ENCODE peak calls at places on chromosomes 13 and 19, in eight cellular contexts. One of them, this sample, is unnamed.
A peak's percentile ranks its signal among the peaks of the same experiment; 100 is the strongest.

GRCh38 chr13:95660981-95661581 is 15.9 kb upstream of the DNAJC3 start:
- DNase-seq in ovary: no peak
- DNase-seq in hepatocyte: peak; percentile 64
- DNase-seq in body of pancreas: peak; percentile 59
- DNase-seq in fibroblast of lung: peak; percentile 69
- DNase-seq in mammary epithelial cell: peak; percentile 24
- DNase-seq in upper lobe of right lung: no peak
- DNase-seq in transverse colon: no peak
- DNase-seq in this sample: no peak

GRCh38 chr13:30355405-30355741 is 48.0 kb upstream of the KATNAL1 start:
- DNase-seq in fibroblast of lung: no peak
- DNase-seq in transverse colon: no peak
- DNase-seq in body of pancreas: no peak
- DNase-seq in hepatocyte: peak; percentile 37
- DNase-seq in ovary: no peak
- DNase-seq in upper lobe of right lung: peak; percentile 70
- DNase-seq in mammary epithelial cell: no peak
- DNase-seq in this sample: no peak

GRCh38 chr13:44249439-44249838 is 124.2 kb upstream of the SERP2 start:
- DNase-seq in mammary epithelial cell: peak; percentile 37
- DNase-seq in ovary: peak; percentile 70
- DNase-seq in transverse colon: peak; percentile 29
- DNase-seq in upper lobe of right lung: no peak
- DNase-seq in hepatocyte: peak; percentile 49
- DNase-seq in fibroblast of lung: peak; percentile 90
- DNase-seq in body of pancreas: peak; percentile 55
- DNase-seq in this sample: peak; percentile 73

GRCh38 chr13:45396548-45397095 is 21.6 kb downstream of the SLC25A30 start:
- DNase-seq in fibroblast of lung: no peak
- DNase-seq in ovary: no peak
- DNase-seq in upper lobe of right lung: no peak
- DNase-seq in transverse colon: no peak
- DNase-seq in body of pancreas: no peak
- DNase-seq in mammary epithelial cell: no peak
- DNase-seq in hepatocyte: no peak
- DNase-seq in this sample: no peak

GRCh38 chr19:33063356-33064116 is 1.2 kb downstream of the RHPN2 start:
- DNase-seq in ovary: peak; percentile 31
- DNase-seq in transverse colon: peak; percentile 78
- DNase-seq in fibroblast of lung: peak; percentile 33
- DNase-seq in mammary epithelial cell: no peak
- DNase-seq in hepatocyte: peak; percentile 60
- DNase-seq in upper lobe of right lung: no peak
- DNase-seq in body of pancreas: peak; percentile 42
- DNase-seq in this sample: no peak

GRCh38 chr13:26707122-26708006 is 53.2 kb downstream of the GPR12 start:
- DNase-seq in hepatocyte: peak; percentile 78
- DNase-seq in body of pancreas: peak; percentile 38
- DNase-seq in mammary epithelial cell: peak; percentile 44
- DNase-seq in transverse colon: no peak
- DNase-seq in upper lobe of right lung: no peak
- DNase-seq in fibroblast of lung: peak; percentile 46
- DNase-seq in ovary: no peak
- DNase-seq in this sample: no peak

GRCh38 chr13:19606152-19606551 is 27.3 kb upstream of the MPHOSPH8 start:
- DNase-seq in transverse colon: no peak
- DNase-seq in fibroblast of lung: no peak
- DNase-seq in mammary epithelial cell: peak; percentile 82
- DNase-seq in hepatocyte: no peak
- DNase-seq in body of pancreas: no peak
- DNase-seq in upper lobe of right lung: no peak
- DNase-seq in ovary: no peak
- DNase-seq in this sample: no peak

GRCh38 chr13:48594080-48594815 is 59.5 kb upstream of the CYSLTR2 start:
- DNase-seq in mammary epithelial cell: no peak
- DNase-seq in ovary: no peak
- DNase-seq in transverse colon: no peak
- DNase-seq in hepatocyte: no peak
- DNase-seq in body of pancreas: no peak
- DNase-seq in upper lobe of right lung: no peak
- DNase-seq in fibroblast of lung: no peak
- DNase-seq in this sample: no peak

GRCh38 chr19:47589824-47590223 is 16.9 kb upstream of the ZNF541 start:
- DNase-seq in body of pancreas: no peak
- DNase-seq in hepatocyte: no peak
- DNase-seq in upper lobe of right lung: no peak
- DNase-seq in transverse colon: no peak
- DNase-seq in fibroblast of lung: no peak
- DNase-seq in ovary: no peak
- DNase-seq in mammary epithelial cell: no peak
- DNase-seq in this sample: no peak

GRCh38 chr13:78606471-78607408 is 3.4 kb upstream of the POU4F1 start:
- DNase-seq in ovary: no peak
- DNase-seq in transverse colon: no peak
- DNase-seq in upper lobe of right lung: no peak
- DNase-seq in hepatocyte: no peak
- DNase-seq in body of pancreas: no peak
- DNase-seq in mammary epithelial cell: no peak
- DNase-seq in fibroblast of lung: no peak
- DNase-seq in this sample: no peak

GRCh38 chr13:97333983-97334382 is 100.0 kb upstream of the RAP2A start:
- DNase-seq in ovary: no peak
- DNase-seq in body of pancreas: no peak
- DNase-seq in mammary epithelial cell: no peak
- DNase-seq in fibroblast of lung: no peak
- DNase-seq in upper lobe of right lung: no peak
- DNase-seq in transverse colon: no peak
- DNase-seq in hepatocyte: no peak
- DNase-seq in this sample: no peak

GRCh38 chr13:97332725-97333124 is 101.2 kb upstream of the RAP2A start:
- DNase-seq in transverse colon: no peak
- DNase-seq in mammary epithelial cell: no peak
- DNase-seq in body of pancreas: no peak
- DNase-seq in ovary: no peak
- DNase-seq in hepatocyte: no peak
- DNase-seq in fibroblast of lung: no peak
- DNase-seq in upper lobe of right lung: no peak
- DNase-seq in this sample: no peak

GRCh38 chr13:97334690-97335089 is 99.3 kb upstream of the RAP2A start:
- DNase-seq in upper lobe of right lung: no peak
- DNase-seq in ovary: no peak
- DNase-seq in transverse colon: no peak
- DNase-seq in hepatocyte: no peak
- DNase-seq in body of pancreas: no peak
- DNase-seq in mammary epithelial cell: no peak
- DNase-seq in fibroblast of lung: no peak
- DNase-seq in this sample: no peak

GRCh38 chr13:97337985-97338384 is 96.0 kb upstream of the RAP2A start:
- DNase-seq in mammary epithelial cell: no peak
- DNase-seq in fibroblast of lung: no peak
- DNase-seq in body of pancreas: no peak
- DNase-seq in hepatocyte: no peak
- DNase-seq in ovary: no peak
- DNase-seq in upper lobe of right lung: no peak
- DNase-seq in transverse colon: no peak
- DNase-seq in this sample: no peak

DNA sequence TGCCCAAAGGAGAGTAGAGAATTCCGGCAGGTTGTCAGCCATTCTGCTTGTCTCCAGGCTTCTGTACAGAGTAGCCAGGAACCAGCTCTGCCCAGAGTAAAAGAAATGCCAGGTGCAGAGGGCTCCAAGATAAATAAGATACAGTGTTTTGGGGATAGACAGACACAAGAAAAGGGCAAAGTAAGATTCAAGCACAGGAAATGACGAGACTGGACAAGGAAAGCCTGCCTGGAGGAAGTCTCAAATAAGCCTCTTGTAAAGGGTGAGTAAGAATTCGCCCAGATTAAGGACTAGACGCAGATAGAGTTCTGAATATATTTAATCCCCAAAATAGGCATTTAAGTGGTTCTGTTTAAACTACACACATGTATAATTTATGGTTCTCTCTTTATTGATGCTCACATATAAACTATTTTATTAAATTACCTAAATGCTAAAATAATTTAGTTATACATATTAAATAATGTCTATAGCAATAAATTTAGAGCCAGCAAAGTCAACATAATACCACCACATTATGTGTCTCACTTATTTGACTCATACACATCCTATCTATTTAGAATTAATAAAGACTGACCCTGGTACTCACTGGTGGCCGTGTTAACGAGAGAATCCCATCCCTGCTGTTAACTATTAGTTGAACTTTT is 98.4 kb upstream of the RAP2A start:
- DNase-seq in fibroblast of lung: no peak
- DNase-seq in upper lobe of right lung: no peak
- DNase-seq in mammary epithelial cell: no peak
- DNase-seq in hepatocyte: no peak
- DNase-seq in body of pancreas: no peak
- DNase-seq in ovary: no peak
- DNase-seq in transverse colon: no peak
- DNase-seq in this sample: no peak
- H3K4me1 ChIP-seq in fibroblast of lung: peaks cover 6% of the 10 kb centered on the region
- H3K4me1 ChIP-seq in upper lobe of right lung: peaks cover 17% of the 10 kb centered on the region
- H3K4me1 ChIP-seq in mammary epithelial cell: no peaks in the 10 kb centered on the region
- H3K4me1 ChIP-seq in hepatocyte: peaks cover 8% of the 10 kb centered on the region
- H3K4me1 ChIP-seq in body of pancreas: peaks cover 29% of the 10 kb centered on the region
- H3K4me1 ChIP-seq in ovary: peaks cover 12% of the 10 kb centered on the region
- H3K4me1 ChIP-seq in transverse colon: no peaks in the 10 kb centered on the region
- H3K4me1 ChIP-seq in this sample: peaks cover 12% of the 10 kb centered on the region

GRCh38 chr13:71801781-71802180 is 65.2 kb downstream of the DACH1 start:
- DNase-seq in ovary: no peak
- DNase-seq in upper lobe of right lung: no peak
- DNase-seq in hepatocyte: no peak
- DNase-seq in fibroblast of lung: no peak
- DNase-seq in body of pancreas: no peak
- DNase-seq in transverse colon: no peak
- DNase-seq in mammary epithelial cell: no peak
- DNase-seq in this sample: no peak

GRCh38 chr13:71801165-71801564 is 65.8 kb downstream of the DACH1 start:
- DNase-seq in hepatocyte: no peak
- DNase-seq in body of pancreas: no peak
- DNase-seq in ovary: no peak
- DNase-seq in transverse colon: no peak
- DNase-seq in mammary epithelial cell: no peak
- DNase-seq in upper lobe of right lung: no peak
- DNase-seq in fibroblast of lung: no peak
- DNase-seq in this sample: no peak

GRCh38 chr13:71797487-71797886 is 69.5 kb downstream of the DACH1 start:
- DNase-seq in ovary: no peak
- DNase-seq in upper lobe of right lung: no peak
- DNase-seq in fibroblast of lung: no peak
- DNase-seq in transverse colon: no peak
- DNase-seq in body of pancreas: no peak
- DNase-seq in mammary epithelial cell: no peak
- DNase-seq in hepatocyte: no peak
- DNase-seq in this sample: no peak

GRCh38 chr13:71798723-71799122 is 68.3 kb downstream of the DACH1 start:
- DNase-seq in fibroblast of lung: no peak
- DNase-seq in transverse colon: no peak
- DNase-seq in hepatocyte: no peak
- DNase-seq in mammary epithelial cell: no peak
- DNase-seq in body of pancreas: no peak
- DNase-seq in ovary: no peak
- DNase-seq in upper lobe of right lung: no peak
- DNase-seq in this sample: no peak

GRCh38 chr13:71799320-71799719 is 67.7 kb downstream of the DACH1 start:
- DNase-seq in fibroblast of lung: no peak
- DNase-seq in hepatocyte: no peak
- DNase-seq in body of pancreas: no peak
- DNase-seq in ovary: no peak
- DNase-seq in transverse colon: no peak
- DNase-seq in mammary epithelial cell: no peak
- DNase-seq in upper lobe of right lung: no peak
- DNase-seq in this sample: no peak
- H3K4me1 ChIP-seq in fibroblast of lung: no peaks in the 10 kb centered on the region
- H3K4me1 ChIP-seq in hepatocyte: no peaks in the 10 kb centered on the region
- H3K4me1 ChIP-seq in body of pancreas: no peaks in the 10 kb centered on the region
- H3K4me1 ChIP-seq in ovary: no peaks in the 10 kb centered on the region
- H3K4me1 ChIP-seq in transverse colon: no peaks in the 10 kb centered on the region
- H3K4me1 ChIP-seq in mammary epithelial cell: no peaks in the 10 kb centered on the region
- H3K4me1 ChIP-seq in upper lobe of right lung: no peaks in the 10 kb centered on the region
- H3K4me1 ChIP-seq in this sample: no peaks in the 10 kb centered on the region

DNA sequence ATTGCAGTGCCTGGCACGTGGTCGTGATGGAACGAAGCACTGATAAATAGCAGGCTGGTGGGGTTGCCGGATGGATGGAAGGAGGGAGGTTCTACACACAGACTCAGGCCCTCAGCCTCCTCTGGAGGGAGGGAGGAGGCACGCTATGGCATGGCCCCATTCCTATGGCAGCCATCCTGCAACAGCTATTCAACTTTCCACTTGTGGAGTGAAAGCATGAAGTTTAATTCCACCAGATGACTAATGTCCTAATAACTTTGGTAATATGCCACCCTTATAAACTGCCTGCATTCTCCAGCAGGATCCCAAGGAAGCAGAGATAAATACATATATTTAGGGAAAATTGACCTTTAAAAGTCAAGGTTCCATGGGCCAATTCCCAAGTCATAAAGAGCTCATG is 92.4 kb downstream of the KL start:
- DNase-seq in upper lobe of right lung: no peak
- DNase-seq in hepatocyte: no peak
- DNase-seq in body of pancreas: no peak
- DNase-seq in fibroblast of lung: peak; percentile 81
- DNase-seq in mammary epithelial cell: no peak
- DNase-seq in ovary: no peak
- DNase-seq in transverse colon: no peak
- DNase-seq in this sample: no peak
- H3K4me1 ChIP-seq in upper lobe of right lung: peaks cover 34% of the 10 kb centered on the region
- H3K4me1 ChIP-seq in hepatocyte: peaks cover 33% of the 10 kb centered on the region
- H3K4me1 ChIP-seq in body of pancreas: no peaks in the 10 kb centered on the region
- H3K4me1 ChIP-seq in fibroblast of lung: peaks cover 47% of the 10 kb centered on the region
- H3K4me1 ChIP-seq in mammary epithelial cell: no peaks in the 10 kb centered on the region
- H3K4me1 ChIP-seq in ovary: peaks cover 14% of the 10 kb centered on the region
- H3K4me1 ChIP-seq in transverse colon: peaks cover 20% of the 10 kb centered on the region
- H3K4me1 ChIP-seq in this sample: no peaks in the 10 kb centered on the region

GRCh38 chr13:99057310-99057975 is 79.6 kb upstream of the DOCK9 start:
- DNase-seq in fibroblast of lung: peak; percentile 77
- DNase-seq in ovary: no peak
- DNase-seq in mammary epithelial cell: peak; percentile 27
- DNase-seq in body of pancreas: no peak
- DNase-seq in upper lobe of right lung: no peak
- DNase-seq in transverse colon: no peak
- DNase-seq in hepatocyte: no peak
- DNase-seq in this sample: no peak

GRCh38 chr13:99061411-99061810 is 83.5 kb upstream of the DOCK9 start:
- DNase-seq in upper lobe of right lung: no peak
- DNase-seq in ovary: no peak
- DNase-seq in hepatocyte: no peak
- DNase-seq in transverse colon: no peak
- DNase-seq in fibroblast of lung: no peak
- DNase-seq in body of pancreas: no peak
- DNase-seq in mammary epithelial cell: no peak
- DNase-seq in this sample: no peak

GRCh38 chr13:99062593-99062992 is 84.7 kb upstream of the DOCK9 start:
- DNase-seq in ovary: peak; percentile 51
- DNase-seq in mammary epithelial cell: peak; percentile 69
- DNase-seq in fibroblast of lung: peak; percentile 75
- DNase-seq in upper lobe of right lung: no peak
- DNase-seq in transverse colon: no peak
- DNase-seq in body of pancreas: no peak
- DNase-seq in hepatocyte: no peak
- DNase-seq in this sample: no peak

GRCh38 chr13:99058527-99059495 is 80.9 kb upstream of the DOCK9 start:
- DNase-seq in ovary: no peak
- DNase-seq in fibroblast of lung: no peak
- DNase-seq in mammary epithelial cell: no peak
- DNase-seq in body of pancreas: no peak
- DNase-seq in hepatocyte: no peak
- DNase-seq in upper lobe of right lung: no peak
- DNase-seq in transverse colon: no peak
- DNase-seq in this sample: no peak

GRCh38 chr13:99059498-99060070 is 81.7 kb upstream of the DOCK9 start:
- DNase-seq in fibroblast of lung: no peak
- DNase-seq in hepatocyte: no peak
- DNase-seq in ovary: no peak
- DNase-seq in mammary epithelial cell: no peak
- DNase-seq in body of pancreas: no peak
- DNase-seq in transverse colon: no peak
- DNase-seq in upper lobe of right lung: no peak
- DNase-seq in this sample: no peak
- H3K4me1 ChIP-seq in fibroblast of lung: peaks cover 2% of the 10 kb centered on the region
- H3K4me1 ChIP-seq in hepatocyte: peaks cover 23% of the 10 kb centered on the region
- H3K4me1 ChIP-seq in ovary: peaks cover 7% of the 10 kb centered on the region
- H3K4me1 ChIP-seq in mammary epithelial cell: peaks cover 44% of the 10 kb centered on the region
- H3K4me1 ChIP-seq in body of pancreas: peaks cover 12% of the 10 kb centered on the region
- H3K4me1 ChIP-seq in transverse colon: peaks cover 18% of the 10 kb centered on the region
- H3K4me1 ChIP-seq in upper lobe of right lung: peaks cover 21% of the 10 kb centered on the region
- H3K4me1 ChIP-seq in this sample: no peaks in the 10 kb centered on the region